ENCODE peak calls at places on chromosomes 5 and 9, in six cellular contexts. J is GM23338; P is CD4-positive, CD25-positive, alpha-beta regulatory T cell; V is neural progenitor cell; S is AG04450; I is CD8-positive, alpha-beta memory T cell. N is an unnamed sample.

GRCh38 chr9:26870292-26870691 is 22.3 kb downstream of the CAAP1 start:
- DNase-seq in P (no peak), J (no peak), S (no peak), I (no peak), V (no peak), N (peak)

GRCh38 chr5:96761618-96762017 is 46.1 kb downstream of the ERAP1 start:
- DNase-seq in S (no peak), J (no peak), V (no peak), I (no peak), P (no peak), N (no peak)

GRCh38 chr5:153515269-153515668 is 24.8 kb downstream of the GRIA1 start:
- DNase-seq in S (no peak), J (no peak), V (no peak), I (no peak), P (no peak), N (peak)

GRCh38 chr9:137777761-137778160 is 99.8 kb upstream of the CACNA1B start:
- DNase-seq in I (no peak), J (no peak), V (no peak), S (no peak), P (no peak), N (no peak)

GRCh38 chr5:178115835-178116405 is 2.6 kb downstream of the N4BP3 start:
- DNase-seq in V (peak), S (no peak), P (no peak), I (no peak), J (peak), N (no peak)

GRCh38 chr5:122076023-122076422 is 2.0 kb downstream of the LOX start:
- DNase-seq in J (no peak), I (no peak), V (no peak), P (no peak), S (no peak), N (no peak)

GRCh38 chr5:112419596-112420110 is 576 bp upstream of the EPB41L4A start:
- DNase-seq in P (no peak), J (peak), I (peak), V (peak), S (no peak), N (no peak)

GRCh38 chr5:82018462-82018861 is 46.6 kb downstream of the ATG10 start:
- DNase-seq in S (no peak), V (peak), P (no peak), I (no peak), J (no peak), N (no peak)

GRCh38 chr5:131221888-131222287 is 42.0 kb upstream of the CDC42SE2 start:
- DNase-seq in I (no peak), P (no peak), S (no peak), V (no peak), J (no peak), N (no peak)

GRCh38 chr5:80804332-80804731 is 149.5 kb upstream of the DHFR start:
- DNase-seq in S (no peak), I (no peak), P (no peak), J (no peak), V (no peak), N (no peak)

GRCh38 chr5:159406571-159406970 is 76.3 kb upstream of the IL12B start:
- DNase-seq in S (no peak), I (no peak), V (no peak), J (no peak), P (no peak), N (no peak)

GRCh38 chr9:37972346-37972745 is 68.4 kb upstream of the SLC25A51 start:
- DNase-seq in J (no peak), I (no peak), P (no peak), S (no peak), V (peak), N (no peak)

GRCh38 chr9:122754825-122755224 is 12.7 kb downstream of the OR1L6 start:
- DNase-seq in P (no peak), S (no peak), I (no peak), V (no peak), J (no peak), N (no peak)

GRCh38 chr9:111099199-111100005 is 61.1 kb upstream of the LPAR1 start:
- DNase-seq in I (no peak), J (peak), P (no peak), S (no peak), V (peak), N (no peak)

GRCh38 chr5:143149759-143150158 is 253.7 kb downstream of the NR3C1 start:
- DNase-seq in P (no peak), V (no peak), S (no peak), I (no peak), J (no peak), N (no peak)

GRCh38 chr5:56144211-56144610 is 88.9 kb downstream of the ANKRD55 start:
- DNase-seq in S (no peak), P (no peak), J (no peak), I (no peak), V (no peak), N (no peak)

GRCh38 chr5:56078675-56079500 is 84.1 kb upstream of the IL6ST start:
- DNase-seq in P (no peak), V (no peak), J (no peak), S (no peak), I (no peak), N (peak)

GRCh38 chr5:110333384-110333783 is 393.1 kb downstream of the TMEM232 start:
- DNase-seq in J (peak), I (no peak), P (peak), S (no peak), V (peak), N (peak)

GRCh38 chr9:131943397-131943796 is 136.3 kb downstream of the MED27 start:
- DNase-seq in I (no peak), P (no peak), V (no peak), J (peak), S (no peak), N (no peak)

GRCh38 chr5:73770172-73770571 is 144.2 kb downstream of the ARHGEF28 start:
- DNase-seq in P (no peak), J (no peak), I (no peak), S (no peak), V (no peak), N (no peak)

GRCh38 chr5:5957737-5958136 is 420.6 kb downstream of the MED10 start:
- DNase-seq in I (no peak), J (no peak), V (no peak), S (no peak), P (no peak), N (no peak)

GRCh38 chr5:133924221-133924920 is 44.1 kb downstream of the C5orf15 start:
- DNase-seq in J (no peak), P (no peak), I (no peak), S (no peak), V (no peak), N (no peak)

GRCh38 chr5:116600876-116601275 is 26.3 kb upstream of the SEMA6A start:
- DNase-seq in P (no peak), S (no peak), J (no peak), I (no peak), V (no peak), N (peak)

GRCh38 chr9:35976726-35977125 is 18.8 kb upstream of the OR2S2 start:
- DNase-seq in J (no peak), P (no peak), V (no peak), I (no peak), S (no peak), N (no peak)

GRCh38 chr5:43840424-43841232 is 237.6 kb downstream of the NNT start:
- DNase-seq in I (no peak), S (no peak), V (no peak), J (no peak), P (no peak), N (no peak)

GRCh38 chr9:106883030-106883429 is 20.1 kb downstream of the ZNF462 start:
- DNase-seq in P (no peak), V (no peak), S (no peak), I (no peak), J (no peak), N (no peak)

GRCh38 chr9:108645520-108645919 is 210.3 kb downstream of the ACTL7B start:
- DNase-seq in I (no peak), V (no peak), J (no peak), S (no peak), P (no peak), N (peak)

GRCh38 chr9:93467062-93467416 is 13.7 kb upstream of the FAM120AOS start:
- DNase-seq in V (no peak), J (no peak), I (no peak), S (no peak), P (peak), N (no peak)

GRCh38 chr5:122656107-122656506 is 118.8 kb upstream of the SNX2 start:
- DNase-seq in J (no peak), I (no peak), V (no peak), P (no peak), S (no peak), N (no peak)

GRCh38 chr5:172149073-172149472 is 39.0 kb downstream of the STK10 start:
- DNase-seq in J (no peak), P (no peak), S (peak), V (no peak), I (no peak), N (no peak)

GRCh38 chr5:143685416-143685815 is 126.5 kb upstream of the HMHB1 start:
- DNase-seq in J (no peak), S (no peak), P (no peak), V (no peak), I (no peak), N (no peak)

GRCh38 chr9:121260457-121261106 is 7.4 kb upstream of the GSN start:
- DNase-seq in V (no peak), J (no peak), P (no peak), S (no peak), I (no peak), N (no peak)

GRCh38 chr9:105608685-105609598 is 51.0 kb downstream of the FKTN start:
- DNase-seq in S (peak), J (peak), P (peak), V (peak), I (no peak), N (peak)

GRCh38 chr5:81856948-81857928 is 106.3 kb upstream of the SSBP2 start:
- DNase-seq in S (no peak), P (peak), I (no peak), J (peak), V (peak), N (no peak)

GRCh38 chr9:86695904-86696424 is 251.3 kb downstream of the GAS1 start:
- DNase-seq in I (no peak), J (no peak), S (no peak), P (no peak), V (no peak), N (no peak)

GRCh38 chr9:124504530-124505005 is 2.6 kb downstream of the NR5A1 start:
- DNase-seq in J (peak), V (peak), S (no peak), P (no peak), I (no peak), N (no peak)

GRCh38 chr9:81517954-81518353 is 171.4 kb downstream of the TLE1 start:
- DNase-seq in S (no peak), J (no peak), I (no peak), P (no peak), V (peak), N (no peak)

GRCh38 chr9:29176231-29176630 is 1603.0 kb upstream of the C9orf72 start:
- DNase-seq in V (no peak), S (no peak), P (no peak), I (no peak), J (no peak), N (no peak)

GRCh38 chr9:78821126-78821822 is 524.3 kb downstream of the PSAT1 start:
- DNase-seq in V (peak), P (peak), J (peak), S (no peak), I (no peak), N (no peak)
- H3K4me3 ChIP-seq in V (no peak), P (peak), J (no peak), S (no peak), I (no peak), N (no peak)

GRCh38 chr5:150299571-150300327 is 3.0 kb downstream of the ARSI start:
- DNase-seq in P (no peak), S (no peak), J (no peak), I (no peak), V (no peak), N (no peak)

GRCh38 chr5:150300496-150301169 is 2.1 kb downstream of the ARSI start:
- DNase-seq in J (peak), S (no peak), V (peak), I (no peak), P (no peak), N (no peak)

GRCh38 chr5:150301901-150302300 is 804 bp downstream of the ARSI start:
- DNase-seq in V (peak), I (no peak), P (no peak), J (peak), S (no peak), N (no peak)

GRCh38 chr5:150302301-150303069 is at the start of gene ARSI:
- DNase-seq in S (peak), V (peak), P (no peak), I (no peak), J (peak), N (no peak)

DNA sequence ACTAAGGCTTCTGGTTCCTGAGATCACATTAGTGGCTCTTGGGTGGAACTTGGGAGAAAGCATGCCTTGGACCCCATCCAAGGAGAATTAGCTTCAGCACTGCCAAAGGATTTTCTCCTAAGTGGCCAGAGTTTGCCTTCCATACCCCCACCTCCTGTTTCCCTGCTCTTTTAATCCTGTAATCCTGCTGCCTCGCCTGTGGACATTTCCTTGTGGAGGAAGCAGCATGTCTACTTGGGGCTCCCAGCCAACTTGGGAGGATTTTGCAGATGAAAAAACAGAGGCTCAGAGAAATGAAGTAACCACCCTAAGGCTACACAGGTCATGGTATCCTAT is 1.6 kb downstream of the ARSI start:
- DNase-seq in V (peak), J (no peak), I (no peak), S (no peak), P (no peak), N (no peak)
- H3K4me3 ChIP-seq in V (peak), J (peak), I (no peak), S (peak), P (no peak), N (no peak)

DNA sequence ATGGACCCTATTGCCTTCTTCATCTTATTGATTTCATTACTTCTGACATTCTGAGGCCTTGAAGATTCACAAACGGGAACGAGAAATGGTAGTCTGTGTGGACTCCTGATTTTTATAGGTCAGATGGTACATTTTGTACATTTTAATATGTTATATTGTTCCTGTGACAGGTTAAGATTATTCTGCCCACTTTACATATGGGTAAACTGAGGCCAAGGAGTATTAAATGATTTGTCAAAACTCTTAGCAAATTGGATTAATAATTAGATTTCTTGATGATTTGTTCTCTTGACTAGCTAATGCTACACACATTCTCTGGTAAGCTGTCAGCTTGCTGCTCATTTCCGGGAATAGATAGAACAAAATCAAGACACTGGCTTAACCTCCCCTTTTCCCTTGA is 1.9 kb downstream of the FAM53C start:
- DNase-seq in J (no peak), P (no peak), S (no peak), I (no peak), V (no peak), N (no peak)
- H3K4me3 ChIP-seq in J (peak), P (peak), S (peak), I (no peak), V (peak), N (peak)

GRCh38 chr5:75048457-75048953 is 3.9 kb downstream of the GCNT4 start:
- DNase-seq in I (no peak), J (no peak), S (no peak), P (peak), V (no peak), N (no peak)
- H3K4me3 ChIP-seq in I (peak), J (no peak), S (no peak), P (peak), V (no peak), N (no peak)

DNA sequence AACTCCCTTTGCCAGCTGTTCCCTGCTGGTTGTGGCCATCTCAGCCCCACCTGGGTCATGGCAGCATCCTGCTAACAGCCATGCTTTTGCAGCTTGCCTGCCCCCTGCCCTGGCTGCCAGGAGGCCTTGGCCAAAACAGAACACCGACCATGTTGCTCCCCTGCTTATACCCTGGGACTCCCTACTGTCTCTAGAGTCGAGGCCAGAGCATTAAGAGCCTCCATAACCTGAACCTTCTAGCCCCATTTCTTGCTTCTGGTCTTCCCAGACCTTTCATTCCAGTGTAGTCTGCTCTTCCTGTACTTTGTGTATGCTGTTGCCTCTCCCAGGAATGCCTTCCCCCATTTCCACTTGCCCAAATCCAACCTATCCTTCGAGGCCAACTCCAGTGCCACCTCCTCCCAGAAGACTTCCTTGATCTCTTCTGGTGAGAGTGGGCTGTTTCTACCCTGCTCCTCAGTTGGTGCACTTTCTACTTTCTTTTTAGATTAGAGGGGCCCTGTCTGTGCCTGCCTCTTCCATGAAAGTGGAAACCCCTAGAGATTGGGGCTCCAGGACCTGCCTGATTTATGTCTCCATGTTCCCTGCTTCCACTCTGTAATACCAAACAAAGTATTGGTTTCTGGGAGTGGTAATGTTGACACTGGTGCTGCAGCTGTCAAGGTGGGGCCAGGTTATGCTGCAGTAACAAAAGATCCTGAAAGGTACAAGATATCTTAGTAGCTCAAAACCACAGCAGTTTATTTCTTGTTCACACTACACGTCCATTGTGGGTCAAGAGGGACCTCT is 88.1 kb downstream of the AMBP start:
- DNase-seq in S (no peak), P (no peak), V (no peak), J (no peak), I (no peak), N (no peak)
- H3K4me3 ChIP-seq in S (no peak), P (no peak), V (no peak), J (no peak), I (no peak), N (no peak)

GRCh38 chr9:70257512-70257911 is 1.3 kb upstream of the SMC5 start:
- DNase-seq in V (no peak), S (no peak), P (no peak), I (no peak), J (no peak), N (no peak)
- H3K4me3 ChIP-seq in V (no peak), S (peak), P (peak), I (no peak), J (peak), N (peak)

N was measured in skeletal muscle cell.